ENCODE peak calls at places on chromosomes 3 and 15, in seven cellular contexts. O is HepG2, A is K562, S is SK-N-SH, V is HCT116, Y is GM12878, K is H1. B is an unnamed sample.

GRCh38 chr15:62619526-62619925 is 423.0 kb upstream of the TPM1 start:
- DNase-seq in V (no peak), Y (no peak), A (no peak), S (no peak), O (no peak), K (no peak), B (no peak)

GRCh38 chr3:185332026-185332735 is 30.8 kb upstream of the MAP3K13 start:
- DNase-seq in O (peak; percentile 87), A (no peak), V (no peak), K (no peak), S (no peak), Y (peak; percentile 52), B (no peak)

GRCh38 chr15:70351941-70352774 is 254.4 kb upstream of the TLE3 start:
- DNase-seq in V (no peak), Y (no peak), K (no peak), S (no peak), A (no peak), O (no peak), B (no peak)

GRCh38 chr15:67501177-67501835 is 19.6 kb upstream of the C15orf61 start:
- DNase-seq in O (peak; percentile 24), S (peak; percentile 38), V (no peak), A (peak; percentile 30), K (no peak), Y (no peak), B (peak; percentile 6)

GRCh38 chr3:52020796-52021195 is 25.1 kb upstream of the RPL29 start:
- DNase-seq in V (no peak), Y (no peak), K (no peak), A (no peak), O (no peak), S (no peak), B (no peak)

GRCh38 chr3:187360523-187361060 is 7.6 kb upstream of the RTP4 start:
- DNase-seq in A (no peak), S (no peak), V (no peak), O (no peak), Y (no peak), K (no peak), B (peak; percentile 64)

GRCh38 chr3:189664311-189664710 is 33.1 kb downstream of the TP63 start:
- DNase-seq in A (no peak), Y (no peak), V (no peak), K (no peak), S (no peak), O (no peak), B (no peak)

GRCh38 chr3:36944641-36945270 is at the start of gene TRANK1:
- DNase-seq in O (no peak), S (no peak), V (no peak), Y (no peak), A (no peak), K (peak; percentile 80), B (no peak)

GRCh38 chr15:39376371-39376909 is 204.4 kb upstream of the THBS1 start:
- DNase-seq in S (no peak), K (no peak), V (no peak), Y (no peak), A (no peak), O (no peak), B (no peak)

GRCh38 chr15:95972136-95972553 is 358.4 kb upstream of the NR2F2 start:
- DNase-seq in Y (no peak), A (peak; percentile 19), S (no peak), V (no peak), K (no peak), O (no peak), B (no peak)
- TF ChIP-seq YY1 in Y (no peak), A (no peak), S (no peak), V (no peak), K (no peak), O (no peak), B (no peak)

GRCh38 chr15:31157644-31158069 is 56.1 kb upstream of the TRPM1 start:
- DNase-seq in Y (no peak), V (no peak), S (no peak), O (peak; percentile 98), A (no peak), K (no peak), B (no peak)
- TF ChIP-seq YY1 in Y (no peak), V (no peak), S (no peak), O (no peak), A (no peak), K (no peak), B (no peak)

GRCh38 chr15:20386198-20386597 is 155.4 kb downstream of the GOLGA6L6 start:
- DNase-seq in O (no peak), V (no peak), K (no peak), Y (no peak), S (no peak), A (no peak), B (no peak)
- TF ChIP-seq YY1 in O (no peak), V (no peak), K (no peak), Y (no peak), S (no peak), A (no peak), B (no peak)

DNA sequence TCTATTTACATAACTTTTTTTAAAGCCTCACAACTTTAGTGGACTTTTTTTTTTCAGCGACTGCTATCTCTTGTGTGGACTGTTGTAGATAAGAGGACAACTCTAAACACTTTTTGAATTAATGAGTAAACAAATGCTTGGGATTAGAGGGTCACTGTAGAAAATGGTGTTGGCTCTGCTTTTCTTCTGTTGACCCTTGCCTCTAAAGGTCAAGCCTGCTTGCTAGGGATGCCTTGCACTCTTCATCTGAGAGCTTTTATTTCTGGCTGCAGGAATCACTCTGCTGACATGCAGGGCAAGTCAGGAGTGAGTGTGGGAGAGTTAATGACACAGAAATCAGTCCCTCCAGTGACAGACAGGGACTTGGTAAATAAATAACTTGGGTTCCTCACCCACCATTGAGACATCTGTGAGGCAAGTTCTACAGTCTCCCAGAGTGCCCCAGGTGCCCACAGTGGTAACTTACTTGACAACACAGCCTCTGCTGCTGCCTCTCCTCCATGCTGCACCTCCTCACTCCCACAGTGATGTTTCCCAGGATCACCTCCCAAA is 390.1 kb downstream of the IL20RB start:
- DNase-seq in S (no peak), V (no peak), A (no peak), Y (no peak), K (no peak), O (no peak), B (no peak)
- TF ChIP-seq YY1 in S (no peak), V (no peak), A (no peak), Y (no peak), K (no peak), O (no peak), B (no peak)

GRCh38 chr3:5058463-5058862 is 63.6 kb upstream of the ARL8B start:
- DNase-seq in O (no peak), A (no peak), K (no peak), S (no peak), Y (no peak), V (no peak), B (no peak)
- TF ChIP-seq YY1 in O (no peak), A (no peak), K (no peak), S (no peak), Y (no peak), V (no peak), B (no peak)

GRCh38 chr3:71549948-71550347 is 33.6 kb downstream of the FOXP1 start:
- DNase-seq in V (no peak), S (no peak), O (no peak), A (no peak), K (no peak), Y (no peak), B (no peak)

GRCh38 chr3:71547254-71548198 is 36.0 kb downstream of the FOXP1 start:
- DNase-seq in S (no peak), K (no peak), O (peak; percentile 90), Y (no peak), V (no peak), A (peak; percentile 25), B (no peak)

GRCh38 chr3:71545330-71545729 is 38.2 kb downstream of the FOXP1 start:
- DNase-seq in S (no peak), Y (no peak), K (no peak), O (peak; percentile 19), A (no peak), V (no peak), B (no peak)

GRCh38 chr3:71548995-71549394 is 34.5 kb downstream of the FOXP1 start:
- DNase-seq in S (no peak), K (no peak), V (no peak), Y (no peak), A (no peak), O (no peak), B (no peak)

DNA sequence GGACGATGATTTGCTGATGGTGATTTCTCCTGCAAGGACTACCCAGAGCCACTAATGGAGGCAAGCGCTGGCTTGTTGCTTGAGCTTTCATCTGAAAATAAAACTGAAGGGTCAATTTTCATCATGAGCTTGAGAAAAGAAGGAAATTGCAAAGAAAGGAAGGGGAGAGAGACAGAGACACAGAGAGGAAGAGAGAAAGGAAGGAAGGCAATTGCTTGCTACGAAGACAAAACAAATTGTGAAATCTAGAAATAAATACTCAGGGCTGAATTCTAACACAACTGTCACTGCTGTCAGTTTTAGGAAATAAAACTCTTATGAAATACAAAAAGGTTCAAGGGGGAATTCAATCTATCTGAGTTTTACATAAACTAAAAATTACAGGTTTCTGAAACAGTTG is 36.7 kb downstream of the FOXP1 start:
- DNase-seq in K (no peak), V (no peak), O (no peak), Y (no peak), S (no peak), A (no peak), B (no peak)
- TF ChIP-seq YY1 in K (no peak), V (no peak), O (no peak), Y (no peak), S (no peak), A (no peak), B (no peak)

DNA sequence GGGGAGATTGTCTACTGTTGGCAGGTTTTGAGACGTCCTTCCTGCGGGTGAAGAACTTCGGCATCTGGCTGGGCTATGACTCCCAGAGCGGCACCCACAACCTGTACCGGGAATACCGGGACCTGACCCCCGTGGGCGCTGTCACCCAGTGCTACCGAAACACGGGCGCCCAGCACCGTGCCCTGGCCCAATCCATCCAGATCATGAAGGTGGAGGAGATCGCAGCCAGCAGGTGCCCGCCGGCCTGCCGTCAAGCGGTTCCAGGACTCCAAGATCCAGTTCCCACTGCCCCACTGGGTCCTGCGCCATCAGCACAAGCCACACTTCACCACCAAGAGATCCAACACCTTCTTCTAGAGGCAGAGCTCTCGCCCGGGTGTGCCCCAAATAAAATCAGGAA is 194.9 kb upstream of the EPHA6 start:
- DNase-seq in A (no peak), O (no peak), V (no peak), S (no peak), Y (no peak), K (no peak), B (no peak)
- TF ChIP-seq YY1 in A (no peak), O (no peak), V (no peak), S (no peak), Y (no peak), K (no peak), B (no peak)

GRCh38 chr3:15795563-15796308 is 2.0 kb downstream of the ANKRD28 start:
- DNase-seq in O (no peak), A (no peak), Y (no peak), K (no peak), V (no peak), S (no peak), B (no peak)
- TF ChIP-seq YY1 in O (no peak), A (no peak), Y (no peak), K (no peak), V (no peak), S (no peak), B (no peak)

GRCh38 chr3:141333796-141334626 is 34.3 kb upstream of the ZBTB38 start:
- DNase-seq in Y (no peak), A (no peak), V (no peak), K (no peak), S (no peak), O (no peak), B (no peak)
- TF ChIP-seq YY1 in Y (no peak), A (no peak), V (no peak), K (no peak), S (no peak), O (no peak), B (no peak)

GRCh38 chr3:170021083-170021482 is 16.7 kb upstream of the GPR160 start:
- DNase-seq in K (no peak), V (no peak), Y (no peak), O (no peak), A (no peak), S (no peak), B (no peak)
- TF ChIP-seq YY1 in K (no peak), V (no peak), Y (no peak), O (no peak), A (no peak), S (no peak), B (no peak)